ENCODE peak calls at places on chromosomes 2 and 18, in seven cellular contexts. One of them, this sample, is unnamed.

GRCh38 chr2:233643128-233643527 is 6.9 kb downstream of the UGT1A10 start:
- DNase-seq in A549: no peak
- DNase-seq in sigmoid colon: no peak
- DNase-seq in endothelial cell of umbilical vein: peak
- DNase-seq in adrenal gland: no peak
- DNase-seq in uterus: no peak
- DNase-seq in cardiac muscle cell: peak
- DNase-seq in this sample: no peak

GRCh38 chr2:223273995-223274394 is 222.0 kb downstream of the KCNE4 start:
- DNase-seq in sigmoid colon: no peak
- DNase-seq in adrenal gland: no peak
- DNase-seq in uterus: no peak
- DNase-seq in A549: no peak
- DNase-seq in cardiac muscle cell: no peak
- DNase-seq in endothelial cell of umbilical vein: no peak
- DNase-seq in this sample: no peak

GRCh38 chr2:2045191-2045590 is 285.9 kb downstream of the MYT1L start:
- DNase-seq in A549: no peak
- DNase-seq in endothelial cell of umbilical vein: no peak
- DNase-seq in adrenal gland: no peak
- DNase-seq in sigmoid colon: no peak
- DNase-seq in uterus: no peak
- DNase-seq in cardiac muscle cell: no peak
- DNase-seq in this sample: no peak

GRCh38 chr2:45723857-45724256 is 72.4 kb downstream of the PRKCE start:
- DNase-seq in adrenal gland: no peak
- DNase-seq in A549: no peak
- DNase-seq in sigmoid colon: no peak
- DNase-seq in uterus: no peak
- DNase-seq in endothelial cell of umbilical vein: no peak
- DNase-seq in cardiac muscle cell: no peak
- DNase-seq in this sample: no peak

GRCh38 chr2:55025082-55025481 is 25.2 kb downstream of the RTN4 start:
- DNase-seq in endothelial cell of umbilical vein: no peak
- DNase-seq in cardiac muscle cell: no peak
- DNase-seq in sigmoid colon: no peak
- DNase-seq in A549: no peak
- DNase-seq in uterus: no peak
- DNase-seq in adrenal gland: no peak
- DNase-seq in this sample: no peak

GRCh38 chr2:94956797-94957391 is 68.6 kb upstream of the MAL start:
- DNase-seq in uterus: no peak
- DNase-seq in endothelial cell of umbilical vein: peak
- DNase-seq in A549: peak
- DNase-seq in adrenal gland: peak
- DNase-seq in cardiac muscle cell: peak
- DNase-seq in sigmoid colon: no peak
- DNase-seq in this sample: no peak

GRCh38 chr18:45056907-45057306 is 376.2 kb downstream of the SETBP1 start:
- DNase-seq in A549: no peak
- DNase-seq in sigmoid colon: no peak
- DNase-seq in uterus: no peak
- DNase-seq in cardiac muscle cell: no peak
- DNase-seq in endothelial cell of umbilical vein: no peak
- DNase-seq in adrenal gland: no peak
- DNase-seq in this sample: peak

GRCh38 chr2:12884713-12885282 is 168.1 kb downstream of the TRIB2 start:
- DNase-seq in sigmoid colon: peak
- DNase-seq in uterus: peak
- DNase-seq in A549: no peak
- DNase-seq in cardiac muscle cell: peak
- DNase-seq in endothelial cell of umbilical vein: peak
- DNase-seq in adrenal gland: peak
- DNase-seq in this sample: no peak

GRCh38 chr2:195049372-195050031 is 607.5 kb upstream of the SLC39A10 start:
- DNase-seq in sigmoid colon: no peak
- DNase-seq in cardiac muscle cell: no peak
- DNase-seq in uterus: no peak
- DNase-seq in endothelial cell of umbilical vein: no peak
- DNase-seq in adrenal gland: no peak
- DNase-seq in A549: no peak
- DNase-seq in this sample: no peak

GRCh38 chr2:79547568-79547967 is 34.7 kb downstream of the CTNNA2 start:
- DNase-seq in endothelial cell of umbilical vein: no peak
- DNase-seq in uterus: no peak
- DNase-seq in adrenal gland: no peak
- DNase-seq in A549: no peak
- DNase-seq in sigmoid colon: no peak
- DNase-seq in cardiac muscle cell: no peak
- DNase-seq in this sample: no peak

GRCh38 chr18:9820719-9821118 is 65.1 kb upstream of the TXNDC2 start:
- DNase-seq in cardiac muscle cell: no peak
- DNase-seq in uterus: no peak
- DNase-seq in sigmoid colon: no peak
- DNase-seq in endothelial cell of umbilical vein: no peak
- DNase-seq in A549: no peak
- DNase-seq in adrenal gland: no peak
- DNase-seq in this sample: no peak

GRCh38 chr18:9814431-9814830 is 71.3 kb upstream of the TXNDC2 start:
- DNase-seq in sigmoid colon: no peak
- DNase-seq in uterus: no peak
- DNase-seq in endothelial cell of umbilical vein: peak
- DNase-seq in A549: no peak
- DNase-seq in cardiac muscle cell: peak
- DNase-seq in adrenal gland: no peak
- DNase-seq in this sample: peak

GRCh38 chr18:9817286-9817685 is 68.5 kb upstream of the TXNDC2 start:
- DNase-seq in adrenal gland: no peak
- DNase-seq in A549: no peak
- DNase-seq in endothelial cell of umbilical vein: no peak
- DNase-seq in uterus: no peak
- DNase-seq in cardiac muscle cell: no peak
- DNase-seq in sigmoid colon: no peak
- DNase-seq in this sample: no peak

GRCh38 chr18:9818423-9818734 is 67.4 kb upstream of the TXNDC2 start:
- DNase-seq in cardiac muscle cell: no peak
- DNase-seq in A549: no peak
- DNase-seq in sigmoid colon: no peak
- DNase-seq in uterus: no peak
- DNase-seq in endothelial cell of umbilical vein: no peak
- DNase-seq in adrenal gland: no peak
- DNase-seq in this sample: no peak

DNA sequence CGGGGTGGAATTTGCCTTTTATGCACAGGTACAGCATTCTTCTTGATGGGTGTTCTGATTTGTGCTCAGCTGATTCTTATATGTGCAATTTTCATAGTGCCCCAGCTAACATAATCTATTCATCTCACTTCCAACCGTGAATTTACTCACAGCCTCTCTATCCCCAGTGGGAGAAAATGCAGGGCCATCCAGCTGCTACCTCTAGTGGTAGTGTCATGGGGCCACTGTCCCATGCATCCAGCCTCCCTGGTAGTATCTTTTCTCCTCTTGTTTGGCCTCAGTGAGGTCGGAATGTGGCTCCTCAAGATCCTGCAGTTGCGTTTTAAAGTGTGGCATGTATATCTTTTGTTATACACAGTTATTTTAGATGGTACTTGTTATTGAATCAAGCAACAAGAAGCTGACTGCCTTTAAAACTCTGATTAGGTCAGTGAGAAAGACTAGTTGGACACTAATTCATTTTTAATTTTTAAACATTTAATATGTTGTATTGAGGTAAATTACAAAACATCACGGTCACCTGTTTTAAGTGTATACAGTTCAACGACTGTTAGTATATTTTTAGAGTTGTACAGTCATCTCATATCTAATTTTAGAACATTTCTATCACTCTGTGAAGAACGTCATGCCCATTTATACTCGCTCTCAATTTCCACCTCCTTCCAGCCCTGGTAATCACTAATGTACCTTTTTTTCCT is 67.9 kb upstream of the TXNDC2 start:
- DNase-seq in A549: no peak
- DNase-seq in uterus: no peak
- DNase-seq in adrenal gland: no peak
- DNase-seq in cardiac muscle cell: no peak
- DNase-seq in endothelial cell of umbilical vein: no peak
- DNase-seq in sigmoid colon: no peak
- DNase-seq in this sample: no peak
- H3K27ac ChIP-seq in A549: peak
- H3K27ac ChIP-seq in uterus: no peak
- H3K27ac ChIP-seq in adrenal gland: no peak
- H3K27ac ChIP-seq in cardiac muscle cell: no peak
- H3K27ac ChIP-seq in endothelial cell of umbilical vein: no peak
- H3K27ac ChIP-seq in sigmoid colon: no peak
- H3K27ac ChIP-seq in this sample: no peak

GRCh38 chr2:11481426-11481788 is 15.4 kb upstream of the E2F6 start:
- DNase-seq in cardiac muscle cell: no peak
- DNase-seq in endothelial cell of umbilical vein: no peak
- DNase-seq in uterus: no peak
- DNase-seq in sigmoid colon: no peak
- DNase-seq in A549: no peak
- DNase-seq in adrenal gland: no peak
- DNase-seq in this sample: no peak

GRCh38 chr2:11482473-11483031 is 16.6 kb upstream of the E2F6 start:
- DNase-seq in endothelial cell of umbilical vein: no peak
- DNase-seq in cardiac muscle cell: no peak
- DNase-seq in uterus: no peak
- DNase-seq in adrenal gland: peak
- DNase-seq in A549: no peak
- DNase-seq in sigmoid colon: no peak
- DNase-seq in this sample: no peak

GRCh38 chr2:11480859-11481258 is 14.9 kb upstream of the E2F6 start:
- DNase-seq in endothelial cell of umbilical vein: no peak
- DNase-seq in adrenal gland: no peak
- DNase-seq in uterus: no peak
- DNase-seq in A549: no peak
- DNase-seq in sigmoid colon: no peak
- DNase-seq in cardiac muscle cell: no peak
- DNase-seq in this sample: no peak

GRCh38 chr2:11480406-11480805 is 14.4 kb upstream of the E2F6 start:
- DNase-seq in adrenal gland: no peak
- DNase-seq in cardiac muscle cell: no peak
- DNase-seq in uterus: no peak
- DNase-seq in A549: no peak
- DNase-seq in sigmoid colon: no peak
- DNase-seq in endothelial cell of umbilical vein: no peak
- DNase-seq in this sample: no peak

DNA sequence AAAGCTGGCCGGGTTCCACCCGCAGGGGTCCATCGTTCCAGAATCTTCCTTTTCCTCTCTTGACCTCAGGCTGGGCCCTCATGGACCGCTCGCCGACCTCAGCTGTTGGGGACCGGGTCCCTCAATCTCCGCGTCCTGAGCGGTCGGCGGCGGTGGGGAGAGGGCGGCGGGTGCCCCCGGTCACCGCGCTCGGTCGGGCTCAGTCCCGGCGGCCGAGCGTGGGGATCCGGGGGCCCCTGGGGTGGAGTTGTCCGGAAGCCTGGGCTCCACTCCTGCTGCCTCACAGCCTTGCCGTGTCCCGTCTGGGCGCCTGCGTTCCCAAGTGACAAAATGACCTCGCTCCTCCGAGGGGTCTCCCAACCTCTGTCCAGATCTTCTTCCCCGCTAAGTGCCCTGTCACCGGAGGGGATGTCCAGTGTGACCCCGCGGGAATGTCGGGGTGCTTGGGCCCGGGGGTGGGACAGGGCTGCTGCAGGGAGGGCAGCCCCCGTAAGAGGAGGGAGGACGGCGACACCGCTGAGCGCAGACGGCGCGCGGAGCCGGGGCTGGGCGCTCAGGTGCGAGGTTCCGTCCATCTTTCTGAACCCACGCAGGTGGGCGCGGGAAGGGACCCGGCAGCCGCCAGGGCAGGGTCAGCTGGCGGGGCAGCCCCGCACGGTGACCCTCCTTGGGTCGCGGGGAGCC is 16.0 kb upstream of the E2F6 start:
- DNase-seq in adrenal gland: no peak
- DNase-seq in sigmoid colon: no peak
- DNase-seq in endothelial cell of umbilical vein: no peak
- DNase-seq in cardiac muscle cell: no peak
- DNase-seq in A549: no peak
- DNase-seq in uterus: no peak
- DNase-seq in this sample: no peak
- H3K4me3 ChIP-seq in adrenal gland: peak
- H3K4me3 ChIP-seq in sigmoid colon: peak
- H3K4me3 ChIP-seq in endothelial cell of umbilical vein: no peak
- H3K4me3 ChIP-seq in cardiac muscle cell: peak
- H3K4me3 ChIP-seq in A549: peak
- H3K4me3 ChIP-seq in uterus: peak
- H3K4me3 ChIP-seq in this sample: no peak

GRCh38 chr18:34594243-34594642 is 115.9 kb upstream of the DTNA start:
- DNase-seq in endothelial cell of umbilical vein: no peak
- DNase-seq in uterus: no peak
- DNase-seq in cardiac muscle cell: no peak
- DNase-seq in sigmoid colon: no peak
- DNase-seq in adrenal gland: no peak
- DNase-seq in A549: no peak
- DNase-seq in this sample: no peak
- H3K27ac ChIP-seq in endothelial cell of umbilical vein: no peak
- H3K27ac ChIP-seq in uterus: peak
- H3K27ac ChIP-seq in cardiac muscle cell: peak
- H3K27ac ChIP-seq in sigmoid colon: peak
- H3K27ac ChIP-seq in adrenal gland: no peak
- H3K27ac ChIP-seq in A549: no peak
- H3K27ac ChIP-seq in this sample: no peak

GRCh38 chr2:171404719-171405118 is 29.1 kb downstream of the METTL8 start:
- DNase-seq in A549: no peak
- DNase-seq in uterus: no peak
- DNase-seq in endothelial cell of umbilical vein: no peak
- DNase-seq in sigmoid colon: no peak
- DNase-seq in cardiac muscle cell: no peak
- DNase-seq in adrenal gland: no peak
- DNase-seq in this sample: no peak

GRCh38 chr2:171405546-171405945 is 28.2 kb downstream of the METTL8 start:
- DNase-seq in uterus: no peak
- DNase-seq in sigmoid colon: no peak
- DNase-seq in cardiac muscle cell: no peak
- DNase-seq in endothelial cell of umbilical vein: no peak
- DNase-seq in A549: no peak
- DNase-seq in adrenal gland: no peak
- DNase-seq in this sample: no peak

GRCh38 chr2:171404258-171404657 is 29.5 kb downstream of the METTL8 start:
- DNase-seq in adrenal gland: no peak
- DNase-seq in A549: peak
- DNase-seq in endothelial cell of umbilical vein: peak
- DNase-seq in cardiac muscle cell: peak
- DNase-seq in uterus: no peak
- DNase-seq in sigmoid colon: no peak
- DNase-seq in this sample: no peak

GRCh38 chr2:171407030-171407707 is 26.6 kb downstream of the METTL8 start:
- DNase-seq in adrenal gland: no peak
- DNase-seq in sigmoid colon: no peak
- DNase-seq in uterus: no peak
- DNase-seq in endothelial cell of umbilical vein: no peak
- DNase-seq in cardiac muscle cell: no peak
- DNase-seq in A549: no peak
- DNase-seq in this sample: no peak

DNA sequence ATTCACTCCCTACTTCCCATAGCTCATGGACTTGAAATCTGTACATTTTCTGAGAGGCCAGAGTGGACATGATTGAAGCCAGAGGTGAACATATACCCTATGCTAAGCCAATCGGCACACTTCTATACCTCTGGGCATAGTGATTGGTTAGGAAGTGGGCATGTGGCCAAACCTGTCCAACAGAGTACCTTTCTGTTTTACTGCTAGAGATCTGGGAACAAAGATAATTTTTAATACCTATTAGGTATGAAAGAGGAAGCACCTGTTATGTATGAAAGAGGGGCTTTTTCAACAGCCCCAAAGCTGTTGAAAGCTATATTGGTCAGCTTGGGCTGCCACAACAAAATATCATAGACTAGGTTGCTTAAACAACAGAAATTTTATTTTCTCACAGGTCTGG is 27.7 kb downstream of the METTL8 start:
- DNase-seq in endothelial cell of umbilical vein: no peak
- DNase-seq in cardiac muscle cell: no peak
- DNase-seq in sigmoid colon: no peak
- DNase-seq in uterus: no peak
- DNase-seq in A549: no peak
- DNase-seq in adrenal gland: no peak
- DNase-seq in this sample: no peak
- H3K4me3 ChIP-seq in endothelial cell of umbilical vein: no peak
- H3K4me3 ChIP-seq in cardiac muscle cell: no peak
- H3K4me3 ChIP-seq in sigmoid colon: no peak
- H3K4me3 ChIP-seq in uterus: no peak
- H3K4me3 ChIP-seq in A549: no peak
- H3K4me3 ChIP-seq in adrenal gland: no peak
- H3K4me3 ChIP-seq in this sample: no peak

This sample was measured in AG04450.